ENCODE peak calls at places on chromosomes 4 and X, in four cellular contexts. One of them, this sample, is unnamed.

GRCh38 chr4:155582971-155583437 is 83.6 kb upstream of the GUCY1A1 start:
- DNase-seq in IMR-90: peak
- DNase-seq in neuronal stem cell: no peak
- DNase-seq in H1: no peak
- DNase-seq in this sample: peak

GRCh38 chr4:32037391-32037790 is 1317.2 kb downstream of the PCDH7 start:
- DNase-seq in IMR-90: no peak
- DNase-seq in neuronal stem cell: no peak
- DNase-seq in H1: no peak
- DNase-seq in this sample: no peak

GRCh38 chr4:68606240-68606639 is 30.1 kb upstream of the UGT2B17 start:
- DNase-seq in IMR-90: no peak
- DNase-seq in neuronal stem cell: no peak
- DNase-seq in H1: no peak
- DNase-seq in this sample: no peak

GRCh38 chrX:51568586-51568985 is 50.1 kb downstream of the CENPVL3 start:
- DNase-seq in IMR-90: peak
- DNase-seq in neuronal stem cell: no peak
- DNase-seq in H1: no peak
- DNase-seq in this sample: peak

GRCh38 chrX:105837227-105837626 is 14.9 kb downstream of the NRK start:
- DNase-seq in IMR-90: peak
- DNase-seq in neuronal stem cell: no peak
- DNase-seq in H1: no peak
- DNase-seq in this sample: no peak

GRCh38 chr4:148215202-148215601 is 227.0 kb downstream of the NR3C2 start:
- DNase-seq in IMR-90: no peak
- DNase-seq in neuronal stem cell: no peak
- DNase-seq in H1: no peak
- DNase-seq in this sample: no peak

GRCh38 chr4:134762053-134762452 is 560.5 kb upstream of the PABPC4L start:
- DNase-seq in IMR-90: no peak
- DNase-seq in neuronal stem cell: no peak
- DNase-seq in H1: peak
- DNase-seq in this sample: no peak

GRCh38 chr4:12360391-12360790 is 931.7 kb upstream of the HS3ST1 start:
- DNase-seq in IMR-90: no peak
- DNase-seq in neuronal stem cell: no peak
- DNase-seq in H1: no peak
- DNase-seq in this sample: no peak

GRCh38 chr4:138291431-138291830 is 49.3 kb upstream of the SLC7A11 start:
- DNase-seq in IMR-90: no peak
- DNase-seq in neuronal stem cell: no peak
- DNase-seq in H1: no peak
- DNase-seq in this sample: no peak

GRCh38 chrX:12441376-12442128 is 303.3 kb downstream of the FRMPD4 start:
- DNase-seq in IMR-90: peak
- DNase-seq in neuronal stem cell: no peak
- DNase-seq in H1: no peak
- DNase-seq in this sample: no peak

GRCh38 chr4:15438939-15439524 is 11.2 kb downstream of the C1QTNF7 start:
- DNase-seq in IMR-90: peak
- DNase-seq in neuronal stem cell: no peak
- DNase-seq in H1: no peak
- DNase-seq in this sample: peak

GRCh38 chr4:56049428-56050212 is 100.9 kb downstream of the CEP135 start:
- DNase-seq in IMR-90: no peak
- DNase-seq in neuronal stem cell: peak
- DNase-seq in H1: peak
- DNase-seq in this sample: no peak

GRCh38 chr4:174058846-174059245 is 224.6 kb downstream of the FBXO8 start:
- DNase-seq in IMR-90: no peak
- DNase-seq in neuronal stem cell: no peak
- DNase-seq in H1: no peak
- DNase-seq in this sample: no peak

GRCh38 chr4:95510877-95511276 is 37.9 kb downstream of the UNC5C start:
- DNase-seq in IMR-90: no peak
- DNase-seq in neuronal stem cell: no peak
- DNase-seq in H1: no peak
- DNase-seq in this sample: no peak

GRCh38 chrX:131288738-131289511 is at the start of gene IGSF1:
- DNase-seq in IMR-90: no peak
- DNase-seq in neuronal stem cell: no peak
- DNase-seq in H1: peak
- DNase-seq in this sample: no peak

GRCh38 chr4:2797545-2798305 is 4.8 kb downstream of the SH3BP2 start:
- DNase-seq in IMR-90: no peak
- DNase-seq in neuronal stem cell: no peak
- DNase-seq in H1: no peak
- DNase-seq in this sample: no peak

GRCh38 chr4:141731481-141731880 is 95.1 kb downstream of the IL15 start:
- DNase-seq in IMR-90: peak
- DNase-seq in neuronal stem cell: no peak
- DNase-seq in H1: no peak
- DNase-seq in this sample: peak

GRCh38 chr4:70701271-70701670 is 12.9 kb downstream of the UTP3 start:
- DNase-seq in IMR-90: no peak
- DNase-seq in neuronal stem cell: no peak
- DNase-seq in H1: no peak
- DNase-seq in this sample: no peak

GRCh38 chr4:123284166-123284565 is 112.4 kb upstream of the SPRY1 start:
- DNase-seq in IMR-90: no peak
- DNase-seq in neuronal stem cell: no peak
- DNase-seq in H1: no peak
- DNase-seq in this sample: no peak

GRCh38 chr4:165359501-165359900 is 19.3 kb upstream of the CPE start:
- DNase-seq in IMR-90: no peak
- DNase-seq in neuronal stem cell: no peak
- DNase-seq in H1: no peak
- DNase-seq in this sample: no peak

GRCh38 chr4:61395754-61396153 is 195.6 kb downstream of the ADGRL3 start:
- DNase-seq in IMR-90: no peak
- DNase-seq in neuronal stem cell: no peak
- DNase-seq in H1: no peak
- DNase-seq in this sample: no peak

DNA sequence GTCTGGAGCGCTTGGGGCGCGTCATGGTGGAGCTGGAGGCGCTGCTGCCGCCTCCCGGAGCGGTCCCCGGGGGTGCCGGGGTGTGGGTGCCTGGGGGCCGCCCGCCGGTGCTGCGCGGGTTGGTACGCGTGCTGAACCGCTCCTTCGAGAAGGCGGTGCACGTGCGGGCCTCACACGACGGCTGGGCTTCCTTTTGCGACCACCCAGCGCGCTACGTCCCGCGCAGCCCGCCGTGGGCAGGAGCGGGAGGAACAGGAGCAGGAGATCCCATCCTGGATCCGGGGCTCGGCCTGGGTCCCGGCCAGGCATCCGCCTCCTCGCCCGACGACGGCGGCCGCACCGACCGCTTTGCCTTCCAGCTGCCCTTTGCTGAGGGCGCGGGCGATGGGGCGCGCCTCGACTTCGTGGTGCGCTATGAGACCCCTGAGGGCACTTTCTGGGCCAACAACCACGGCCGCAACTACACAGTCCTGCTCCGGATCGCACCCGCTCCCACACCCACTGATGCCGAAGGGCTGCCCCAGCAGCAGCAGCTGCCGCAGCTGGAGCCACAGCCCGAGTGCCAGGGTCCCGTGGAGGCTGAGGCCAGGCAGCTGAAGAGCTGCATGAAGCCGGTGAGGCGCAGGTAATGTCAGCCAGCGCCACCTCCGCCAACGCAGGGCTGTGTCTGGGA is 792 bp downstream of the PPP1R3F start:
- DNase-seq in IMR-90: no peak
- DNase-seq in neuronal stem cell: no peak
- DNase-seq in H1: peak
- DNase-seq in this sample: no peak
- H3K14ac ChIP-seq in IMR-90: no peak
- H3K14ac ChIP-seq in neuronal stem cell: peak
- H3K14ac ChIP-seq in H1: no peak
- H3K14ac ChIP-seq in this sample: peak

DNA sequence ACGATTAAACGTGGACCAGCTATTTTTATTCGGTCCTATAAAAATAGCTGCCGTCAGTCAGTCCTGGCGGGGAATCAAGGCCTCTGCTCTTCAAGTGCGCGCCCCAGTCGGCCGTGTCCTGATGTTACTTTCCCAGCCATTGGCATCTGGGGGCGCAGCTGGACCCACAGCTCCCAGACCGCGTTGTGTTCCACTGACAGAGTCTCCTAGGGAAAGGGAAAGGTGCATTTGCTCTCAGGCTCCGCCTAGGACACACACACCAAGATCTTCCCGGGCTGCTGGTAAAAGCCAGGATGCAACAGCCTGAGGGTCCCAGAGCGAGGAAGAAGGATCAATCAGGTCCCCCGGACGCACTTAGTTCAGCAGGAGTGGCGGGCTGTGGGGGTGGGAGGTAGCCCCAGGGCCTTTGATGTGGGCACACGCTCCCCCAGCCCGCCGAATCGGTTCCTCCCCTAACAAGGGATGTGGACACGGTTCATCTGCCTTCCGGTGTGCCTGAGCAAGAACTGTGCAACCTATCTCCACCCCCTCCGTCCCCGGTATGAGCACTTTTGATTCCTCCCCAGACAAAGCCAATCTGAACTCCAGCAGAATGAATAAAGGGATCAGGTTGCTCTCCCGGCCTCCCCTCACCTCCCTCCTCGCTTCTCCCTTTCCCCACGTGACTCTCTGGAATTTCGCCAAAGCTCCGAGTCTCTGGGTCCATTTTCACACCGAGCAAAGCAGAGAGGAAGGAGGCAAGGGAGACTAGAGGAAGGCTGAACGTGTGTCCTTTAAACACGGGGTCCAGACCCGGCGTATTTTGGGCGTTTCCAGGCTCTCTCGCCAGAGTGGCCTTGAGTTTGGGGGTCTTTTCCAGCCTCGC is 626 bp upstream of the FRAS1 start:
- DNase-seq in IMR-90: peak
- DNase-seq in neuronal stem cell: peak
- DNase-seq in H1: peak
- DNase-seq in this sample: peak
- H3K14ac ChIP-seq in IMR-90: no peak
- H3K14ac ChIP-seq in neuronal stem cell: no peak
- H3K14ac ChIP-seq in H1: no peak
- H3K14ac ChIP-seq in this sample: peak

DNA sequence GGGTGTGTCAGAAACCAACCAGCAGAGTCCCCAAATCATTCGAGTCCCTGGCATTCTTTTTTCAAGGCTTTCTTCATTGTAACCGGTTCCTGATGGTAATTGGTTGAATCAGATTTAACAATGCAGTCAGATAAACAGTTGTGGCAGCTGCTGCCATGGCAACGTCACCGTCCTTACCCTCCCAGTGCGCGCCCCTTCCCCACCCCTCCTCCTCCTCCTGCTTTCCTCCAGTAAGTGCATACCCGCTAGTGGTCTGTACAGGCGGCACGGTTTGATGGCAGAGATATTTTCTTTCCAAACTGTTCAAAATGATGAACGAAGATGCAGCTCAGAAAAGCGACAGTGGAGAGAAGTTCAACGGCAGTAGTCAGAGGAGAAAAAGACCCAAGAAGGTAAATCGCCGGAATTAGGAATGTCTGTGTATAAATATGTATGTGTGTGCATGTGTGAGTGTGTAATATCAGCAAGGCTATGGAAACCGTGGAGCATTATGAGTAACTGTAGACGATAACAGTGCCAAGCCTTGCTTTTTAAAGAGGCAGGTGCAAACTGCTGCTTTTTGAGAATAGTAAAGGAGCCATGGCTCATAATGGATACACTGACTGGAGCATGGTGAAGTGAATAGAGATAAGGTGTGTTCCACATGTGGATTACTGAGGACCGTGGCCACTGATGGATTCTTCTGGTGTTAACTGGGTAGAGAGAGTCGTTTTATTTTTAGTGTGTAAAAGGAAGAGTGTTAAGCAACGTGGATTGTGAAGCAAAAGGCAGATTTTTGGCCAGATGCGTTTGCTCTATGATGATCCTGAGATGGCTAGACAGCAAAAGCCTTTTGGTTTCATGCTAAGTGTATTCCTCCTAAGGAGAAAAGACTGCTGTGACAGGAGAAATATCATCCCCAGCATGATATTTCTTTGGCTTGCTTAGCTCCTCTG is at the start of gene ANK2:
- DNase-seq in IMR-90: no peak
- DNase-seq in neuronal stem cell: peak
- DNase-seq in H1: peak
- DNase-seq in this sample: peak
- H3K14ac ChIP-seq in IMR-90: no peak
- H3K14ac ChIP-seq in neuronal stem cell: no peak
- H3K14ac ChIP-seq in H1: no peak
- H3K14ac ChIP-seq in this sample: no peak

GRCh38 chr4:121800961-121801714 is at the start of gene EXOSC9:
- DNase-seq in IMR-90: peak
- DNase-seq in neuronal stem cell: peak
- DNase-seq in H1: peak
- DNase-seq in this sample: peak
- H3K14ac ChIP-seq in IMR-90: peak
- H3K14ac ChIP-seq in neuronal stem cell: no peak
- H3K14ac ChIP-seq in H1: no peak
- H3K14ac ChIP-seq in this sample: peak

GRCh38 chr4:102343964-102344519 is 1.2 kb downstream of the SLC39A8 start:
- DNase-seq in IMR-90: peak
- DNase-seq in neuronal stem cell: peak
- DNase-seq in H1: no peak
- DNase-seq in this sample: no peak

GRCh38 chr4:102344520-102344954 is 745 bp downstream of the SLC39A8 start:
- DNase-seq in IMR-90: no peak
- DNase-seq in neuronal stem cell: peak
- DNase-seq in H1: peak
- DNase-seq in this sample: peak

GRCh38 chr4:102345795-102346100 is 466 bp upstream of the SLC39A8 start:
- DNase-seq in IMR-90: no peak
- DNase-seq in neuronal stem cell: no peak
- DNase-seq in H1: no peak
- DNase-seq in this sample: peak

GRCh38 chr4:102342404-102343074 is 2.7 kb downstream of the SLC39A8 start:
- DNase-seq in IMR-90: no peak
- DNase-seq in neuronal stem cell: no peak
- DNase-seq in H1: no peak
- DNase-seq in this sample: no peak

DNA sequence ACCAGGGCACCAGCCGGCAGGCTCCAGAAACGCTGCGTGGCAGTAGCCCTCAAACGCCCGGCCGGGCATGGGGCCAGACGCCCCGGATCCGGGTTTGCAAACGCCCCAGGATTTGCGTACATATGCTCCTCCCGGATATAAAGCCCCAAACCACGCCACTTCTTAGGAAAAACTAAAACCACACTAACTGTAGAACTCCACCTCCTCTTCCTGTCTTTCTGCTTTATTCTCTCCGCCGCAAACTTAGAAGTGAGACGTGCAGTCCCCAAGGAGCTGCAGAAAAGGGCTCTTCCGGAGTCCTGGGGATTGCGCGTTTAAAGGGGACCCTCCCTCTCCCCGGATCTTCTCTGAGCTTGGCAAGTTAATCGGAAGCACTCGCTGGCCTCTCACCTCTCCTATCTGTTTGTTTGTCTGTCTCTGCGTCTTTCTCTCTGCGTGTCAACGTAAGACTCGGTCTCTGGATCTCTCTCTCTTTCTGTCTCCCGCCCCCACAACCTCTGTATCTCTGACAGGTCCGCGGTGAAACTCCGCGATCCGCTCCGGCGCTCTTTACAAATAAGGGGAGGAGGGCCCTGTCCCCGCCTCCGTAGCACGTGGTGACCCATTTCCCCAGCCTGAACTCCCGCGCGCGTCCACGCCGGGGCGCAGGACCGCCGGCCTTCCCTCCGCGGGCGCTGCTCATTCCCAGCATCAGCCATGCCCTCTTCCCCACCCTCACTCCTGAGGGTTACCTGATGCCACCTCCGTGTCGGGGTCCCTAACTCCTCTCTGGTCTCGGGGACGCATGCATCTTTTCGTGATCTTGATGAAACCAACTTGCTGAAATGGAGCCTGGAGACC is at the start of gene SLC39A8:
- DNase-seq in IMR-90: peak
- DNase-seq in neuronal stem cell: peak
- DNase-seq in H1: peak
- DNase-seq in this sample: peak
- H3K14ac ChIP-seq in IMR-90: no peak
- H3K14ac ChIP-seq in neuronal stem cell: no peak
- H3K14ac ChIP-seq in H1: no peak
- H3K14ac ChIP-seq in this sample: peak

This sample was measured in trophoblast cell.